ENCODE peak calls at places on chromosome 7, in ten cellular contexts. E, G, V, W, I, U, J, F, L and C are unnamed samples.

GRCh38 chr7:39310699-39311098 is 255.5 kb upstream of the YAE1 start:
- DNase-seq in U (no peak), E (no peak), G (no peak), V (no peak), W (no peak), J (no peak), I (no peak), F (no peak), L (no peak), C (no peak)

GRCh38 chr7:21580073-21580521 is 37.3 kb downstream of the DNAH11 start:
- DNase-seq in F (no peak), G (no peak), U (no peak), J (no peak), E (no peak), W (no peak), V (no peak), I (no peak), L (no peak), C (peak)

GRCh38 chr7:136677456-136678365 is 190.7 kb upstream of the CHRM2 start:
- DNase-seq in W (no peak), J (no peak), E (no peak), V (no peak), G (no peak), U (no peak), L (no peak), I (no peak), F (no peak), C (peak)

GRCh38 chr7:125908714-125909113 is 979.1 kb upstream of the POT1 start:
- DNase-seq in J (no peak), F (no peak), E (no peak), W (no peak), I (no peak), U (no peak), V (no peak), L (no peak), G (no peak), C (no peak)

GRCh38 chr7:71120096-71120495 is 11.8 kb upstream of the GALNT17 start:
- DNase-seq in I (no peak), G (no peak), F (no peak), V (no peak), U (no peak), W (no peak), L (no peak), J (no peak), E (no peak), C (no peak)

GRCh38 chr7:79855172-79855571 is 279.5 kb upstream of the GNAI1 start:
- DNase-seq in J (no peak), U (no peak), G (no peak), F (no peak), W (no peak), V (no peak), E (no peak), I (no peak), L (no peak), C (peak)

GRCh38 chr7:121442845-121443244 is 46.7 kb upstream of the FAM3C start:
- DNase-seq in J (no peak), W (peak), I (no peak), V (peak), U (peak), F (no peak), L (peak), G (no peak), E (no peak), C (no peak)

GRCh38 chr7:139526578-139527544 is 3.4 kb downstream of the CLEC2L start:
- DNase-seq in V (no peak), J (no peak), F (no peak), L (no peak), G (no peak), I (no peak), W (no peak), E (no peak), U (no peak), C (peak)

GRCh38 chr7:145293793-145294153 is 457.9 kb upstream of the TPK1 start:
- DNase-seq in V (no peak), W (no peak), F (peak), L (no peak), I (no peak), G (no peak), E (no peak), J (no peak), U (no peak), C (no peak)

GRCh38 chr7:3112499-3113134 is 69.0 kb upstream of the CARD11 start:
- DNase-seq in E (no peak), L (peak), G (no peak), F (no peak), J (no peak), I (no peak), W (no peak), U (no peak), V (no peak), C (no peak)

GRCh38 chr7:37916673-37917660 is at the start of gene SFRP4:
- DNase-seq in U (no peak), I (peak), F (peak), G (peak), J (peak), V (peak), E (peak), W (no peak), L (peak), C (peak)

GRCh38 chr7:90224204-90224603 is 12.7 kb downstream of the STEAP2 start:
- DNase-seq in E (no peak), I (no peak), W (no peak), L (no peak), V (no peak), G (no peak), U (no peak), F (no peak), J (no peak), C (no peak)

GRCh38 chr7:155529845-155530244 is 16.5 kb downstream of the CNPY1 start:
- DNase-seq in W (no peak), J (no peak), I (peak), E (no peak), G (no peak), L (no peak), V (no peak), F (no peak), U (no peak), C (no peak)

GRCh38 chr7:139715194-139715815 is 62.5 kb downstream of the HIPK2 start:
- DNase-seq in J (no peak), L (no peak), E (no peak), F (no peak), U (no peak), G (no peak), W (no peak), V (no peak), I (no peak), C (no peak)

GRCh38 chr7:26789481-26790175 is 74.8 kb downstream of the SKAP2 start:
- DNase-seq in W (no peak), I (no peak), V (peak), L (no peak), G (no peak), F (no peak), J (no peak), E (no peak), U (no peak), C (peak)

GRCh38 chr7:13028036-13028730 is 340.8 kb downstream of the ARL4A start:
- DNase-seq in J (no peak), W (no peak), F (no peak), V (no peak), E (no peak), I (no peak), L (no peak), G (no peak), U (no peak), C (no peak)

GRCh38 chr7:50988465-50988864 is 205.8 kb upstream of the GRB10 start:
- DNase-seq in F (no peak), J (no peak), V (no peak), I (no peak), E (no peak), W (no peak), G (no peak), L (no peak), U (no peak), C (no peak)

GRCh38 chr7:88357295-88357694 is 50.6 kb upstream of the STEAP4 start:
- DNase-seq in W (no peak), U (no peak), J (peak), I (no peak), V (no peak), G (no peak), E (no peak), L (no peak), F (no peak), C (no peak)

GRCh38 chr7:141073173-141073640 is 657 bp upstream of the TMEM178B start:
- DNase-seq in E (peak), U (peak), J (peak), G (no peak), I (no peak), F (no peak), V (peak), W (peak), L (peak), C (peak)